ENCODE peak calls at places on chromosomes 4 and X, in six cellular contexts. One of them, this sample, is unnamed.
A peak's percentile ranks its signal among the peaks of the same experiment; 100 is the strongest.

GRCh38 chr4:123939621-123940020 is 543.0 kb downstream of the SPRY1 start:
- DNase-seq in H1: no peak
- DNase-seq in H9: no peak
- DNase-seq in mesendoderm: peak; percentile 36
- DNase-seq in IMR-90: peak; percentile 88
- DNase-seq in neuronal stem cell: no peak
- DNase-seq in this sample: peak; percentile 84

GRCh38 chr4:24470681-24471622 is 113.4 kb downstream of the DHX15 start:
- DNase-seq in H1: no peak
- DNase-seq in IMR-90: peak; percentile 43
- DNase-seq in neuronal stem cell: peak; percentile 46
- DNase-seq in mesendoderm: peak; percentile 79
- DNase-seq in H9: peak; percentile 43
- DNase-seq in this sample: peak; percentile 64

GRCh38 chr4:51885371-51885770 is 42.4 kb downstream of the DCUN1D4 start:
- DNase-seq in H1: no peak
- DNase-seq in neuronal stem cell: no peak
- DNase-seq in mesendoderm: peak; percentile 77
- DNase-seq in H9: peak; percentile 49
- DNase-seq in IMR-90: peak; percentile 28
- DNase-seq in this sample: peak; percentile 48

GRCh38 chr4:6582889-6583504 is 8.0 kb downstream of the MAN2B2 start:
- DNase-seq in H1: no peak
- DNase-seq in mesendoderm: peak; percentile 72
- DNase-seq in H9: no peak
- DNase-seq in neuronal stem cell: no peak
- DNase-seq in IMR-90: peak; percentile 25
- DNase-seq in this sample: peak; percentile 20

GRCh38 chr4:22496165-22496813 is 19.6 kb downstream of the ADGRA3 start:
- DNase-seq in H9: no peak
- DNase-seq in neuronal stem cell: no peak
- DNase-seq in IMR-90: peak; percentile 72
- DNase-seq in H1: no peak
- DNase-seq in mesendoderm: no peak
- DNase-seq in this sample: peak; percentile 55

GRCh38 chr4:20456416-20456815 is 204.7 kb downstream of the SLIT2 start:
- DNase-seq in H9: no peak
- DNase-seq in mesendoderm: peak; percentile 18
- DNase-seq in neuronal stem cell: no peak
- DNase-seq in IMR-90: peak; percentile 20
- DNase-seq in H1: no peak
- DNase-seq in this sample: no peak

GRCh38 chrX:68936608-68937007 is 107.8 kb downstream of the EFNB1 start:
- DNase-seq in neuronal stem cell: no peak
- DNase-seq in H9: no peak
- DNase-seq in mesendoderm: no peak
- DNase-seq in H1: no peak
- DNase-seq in IMR-90: peak; percentile 92
- DNase-seq in this sample: peak; percentile 91

GRCh38 chr4:155899891-155900290 is 3.6 kb upstream of the TDO2 start:
- DNase-seq in mesendoderm: no peak
- DNase-seq in neuronal stem cell: no peak
- DNase-seq in H9: no peak
- DNase-seq in H1: no peak
- DNase-seq in IMR-90: no peak
- DNase-seq in this sample: peak; percentile 70

GRCh38 chr4:72006576-72006975 is 25.2 kb upstream of the NPFFR2 start:
- DNase-seq in neuronal stem cell: no peak
- DNase-seq in H9: no peak
- DNase-seq in mesendoderm: no peak
- DNase-seq in IMR-90: peak; percentile 56
- DNase-seq in H1: no peak
- DNase-seq in this sample: peak; percentile 58
- H2BK15ac ChIP-seq in neuronal stem cell: no peak overlapping the region
- H2BK15ac ChIP-seq in H9: no peak overlapping the region
- H2BK15ac ChIP-seq in mesendoderm: no peak overlapping the region
- H2BK15ac ChIP-seq in IMR-90: no peak overlapping the region
- H2BK15ac ChIP-seq in H1: no peak overlapping the region
- H2BK15ac ChIP-seq in this sample: no peak overlapping the region

DNA sequence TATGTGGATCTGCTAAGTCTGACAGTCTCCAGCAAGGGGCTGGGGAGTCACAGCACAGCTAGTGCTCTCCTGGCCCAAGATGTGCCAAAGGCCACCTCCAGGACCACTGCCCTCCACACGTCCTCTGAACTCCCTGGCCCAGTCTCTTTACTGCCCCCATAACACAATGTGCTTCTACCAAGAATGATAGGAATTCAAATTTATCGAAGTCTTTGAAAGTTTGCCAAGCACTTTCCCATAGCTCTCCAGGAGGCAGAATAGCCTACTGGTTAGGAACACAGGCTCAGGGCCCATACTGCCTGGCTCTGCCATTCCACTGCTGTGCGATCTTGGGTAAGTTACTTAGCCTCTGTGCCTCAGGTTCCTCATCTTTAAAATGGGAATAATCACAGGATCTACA is 86.7 kb downstream of the NHSL2 start:
- DNase-seq in H1: no peak
- DNase-seq in neuronal stem cell: no peak
- DNase-seq in mesendoderm: peak; percentile 31
- DNase-seq in H9: no peak
- DNase-seq in IMR-90: no peak
- DNase-seq in this sample: no peak
- H3K9ac ChIP-seq in H1: no peak overlapping the region
- H3K9ac ChIP-seq in neuronal stem cell: no peak overlapping the region
- H3K9ac ChIP-seq in mesendoderm: no peak overlapping the region
- H3K9ac ChIP-seq in H9: no peak overlapping the region
- H3K9ac ChIP-seq in IMR-90: no peak overlapping the region
- H3K9ac ChIP-seq in this sample: peak overlapping the region; percentile 68

GRCh38 chrX:7432901-7433300 is 284.9 kb upstream of the PUDP start:
- DNase-seq in H1: no peak
- DNase-seq in H9: no peak
- DNase-seq in mesendoderm: no peak
- DNase-seq in IMR-90: no peak
- DNase-seq in neuronal stem cell: no peak
- DNase-seq in this sample: no peak
- H3K18ac ChIP-seq in H1: no peak overlapping the region
- H3K18ac ChIP-seq in H9: no peak overlapping the region
- H3K18ac ChIP-seq in mesendoderm: no peak overlapping the region
- H3K18ac ChIP-seq in IMR-90: no peak overlapping the region
- H3K18ac ChIP-seq in neuronal stem cell: no peak overlapping the region
- H3K18ac ChIP-seq in this sample: no peak overlapping the region

GRCh38 chrX:124085063-124085462 is 123.6 kb downstream of the STAG2 start:
- DNase-seq in H1: no peak
- DNase-seq in IMR-90: no peak
- DNase-seq in neuronal stem cell: no peak
- DNase-seq in mesendoderm: no peak
- DNase-seq in H9: no peak
- DNase-seq in this sample: no peak

GRCh38 chrX:124086411-124086810 is 124.9 kb downstream of the STAG2 start:
- DNase-seq in IMR-90: no peak
- DNase-seq in H1: no peak
- DNase-seq in neuronal stem cell: no peak
- DNase-seq in mesendoderm: no peak
- DNase-seq in H9: no peak
- DNase-seq in this sample: no peak

GRCh38 chrX:124087000-124087746 is 125.7 kb downstream of the STAG2 start:
- DNase-seq in IMR-90: no peak
- DNase-seq in H1: no peak
- DNase-seq in neuronal stem cell: no peak
- DNase-seq in H9: no peak
- DNase-seq in mesendoderm: no peak
- DNase-seq in this sample: no peak
- H2BK15ac ChIP-seq in IMR-90: no peak overlapping the region
- H2BK15ac ChIP-seq in H1: no peak overlapping the region
- H2BK15ac ChIP-seq in neuronal stem cell: no peak overlapping the region
- H2BK15ac ChIP-seq in H9: no peak overlapping the region
- H2BK15ac ChIP-seq in mesendoderm: no peak overlapping the region
- H2BK15ac ChIP-seq in this sample: no peak overlapping the region

GRCh38 chrX:131729295-131729694 is 185.4 kb downstream of the OR13H1 start:
- DNase-seq in H1: no peak
- DNase-seq in neuronal stem cell: no peak
- DNase-seq in mesendoderm: no peak
- DNase-seq in IMR-90: peak; percentile 88
- DNase-seq in H9: no peak
- DNase-seq in this sample: no peak
- H3K9ac ChIP-seq in H1: no peak overlapping the region
- H3K9ac ChIP-seq in neuronal stem cell: no peak overlapping the region
- H3K9ac ChIP-seq in mesendoderm: no peak overlapping the region
- H3K9ac ChIP-seq in IMR-90: peak overlapping the region; percentile 95
- H3K9ac ChIP-seq in H9: no peak overlapping the region
- H3K9ac ChIP-seq in this sample: peak overlapping the region; percentile 95

GRCh38 chr4:2933566-2934076 is 29.6 kb downstream of the NOP14 start:
- DNase-seq in neuronal stem cell: no peak
- DNase-seq in IMR-90: no peak
- DNase-seq in H1: no peak
- DNase-seq in H9: no peak
- DNase-seq in mesendoderm: no peak
- DNase-seq in this sample: no peak
- H3K18ac ChIP-seq in neuronal stem cell: peak overlapping the region; percentile 89
- H3K18ac ChIP-seq in IMR-90: peak overlapping the region; percentile 4
- H3K18ac ChIP-seq in H1: no peak overlapping the region
- H3K18ac ChIP-seq in H9: no peak overlapping the region
- H3K18ac ChIP-seq in mesendoderm: peak overlapping the region; percentile 19
- H3K18ac ChIP-seq in this sample: peak overlapping the region; percentile 75

GRCh38 chrX:55088795-55089489 is at the start of gene PAGE2:
- DNase-seq in IMR-90: no peak
- DNase-seq in neuronal stem cell: no peak
- DNase-seq in H9: no peak
- DNase-seq in H1: no peak
- DNase-seq in mesendoderm: no peak
- DNase-seq in this sample: no peak
- H2BK15ac ChIP-seq in IMR-90: no peak within 1 kb of the TSS
- H2BK15ac ChIP-seq in neuronal stem cell: no peak within 1 kb of the TSS
- H2BK15ac ChIP-seq in H9: no peak within 1 kb of the TSS
- H2BK15ac ChIP-seq in H1: no peak within 1 kb of the TSS
- H2BK15ac ChIP-seq in mesendoderm: no peak within 1 kb of the TSS
- H2BK15ac ChIP-seq in this sample: no peak within 1 kb of the TSS

DNA sequence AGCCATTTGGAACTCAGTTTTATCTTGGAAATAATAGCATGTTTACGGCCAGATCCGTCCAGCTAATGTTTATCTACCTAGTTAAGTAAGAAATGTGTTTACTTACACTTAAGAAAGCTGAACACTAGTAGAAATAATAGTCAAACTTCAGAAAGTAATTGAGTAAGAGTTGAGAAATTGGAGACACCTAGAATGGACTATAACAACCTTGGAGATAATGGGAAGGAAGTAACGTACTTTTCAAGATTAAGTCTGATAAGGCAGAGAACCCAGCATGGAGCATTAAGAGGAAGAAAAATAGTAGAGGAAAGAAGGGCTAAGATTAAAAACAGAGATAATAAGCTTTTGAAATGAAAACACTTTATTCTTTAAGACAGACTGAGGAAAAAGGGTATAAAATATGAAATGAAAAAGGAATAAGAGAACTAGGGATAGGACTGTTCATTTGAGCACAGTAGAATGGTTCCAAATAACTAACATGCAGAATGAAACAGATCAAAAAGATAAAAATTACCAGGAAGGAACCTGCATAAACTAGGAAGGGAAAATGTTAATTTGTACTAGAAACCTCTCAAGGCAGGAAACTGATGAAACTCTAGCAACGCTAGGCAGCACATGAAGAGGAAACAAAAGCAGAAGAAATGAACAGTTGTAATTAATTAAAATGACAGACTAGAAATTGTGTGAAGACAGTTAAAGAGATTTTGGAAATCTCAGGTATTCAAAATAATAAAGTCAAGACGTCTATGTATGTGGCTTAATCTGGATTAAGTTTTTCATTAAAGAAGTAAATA is 71.7 kb downstream of the FBXW7 start:
- DNase-seq in mesendoderm: peak; percentile 57
- DNase-seq in H9: no peak
- DNase-seq in IMR-90: no peak
- DNase-seq in H1: no peak
- DNase-seq in neuronal stem cell: no peak
- DNase-seq in this sample: no peak
- H3K9ac ChIP-seq in mesendoderm: no peak overlapping the region
- H3K9ac ChIP-seq in H9: no peak overlapping the region
- H3K9ac ChIP-seq in IMR-90: no peak overlapping the region
- H3K9ac ChIP-seq in H1: no peak overlapping the region
- H3K9ac ChIP-seq in neuronal stem cell: no peak overlapping the region
- H3K9ac ChIP-seq in this sample: no peak overlapping the region

GRCh38 chrX:153973127-153974002 is 811 bp downstream of the TMEM187 start:
- DNase-seq in H1: no peak
- DNase-seq in H9: no peak
- DNase-seq in neuronal stem cell: no peak
- DNase-seq in IMR-90: no peak
- DNase-seq in mesendoderm: no peak
- DNase-seq in this sample: no peak
- H3K18ac ChIP-seq in H1: peak overlapping the region; percentile 32
- H3K18ac ChIP-seq in H9: peak overlapping the region; percentile 73
- H3K18ac ChIP-seq in neuronal stem cell: no peak overlapping the region
- H3K18ac ChIP-seq in IMR-90: peak overlapping the region; percentile 21
- H3K18ac ChIP-seq in mesendoderm: peak overlapping the region; percentile 85
- H3K18ac ChIP-seq in this sample: no peak overlapping the region

This sample was measured in mesenchymal stem cell.